ENCODE peak calls at places on chromosomes 3 and 15, in ten cellular contexts. W is stomach, O is fibroblast of lung, P is transverse colon, A is mucosa of descending colon, K is adrenal gland, X is SJSA1, C is A673, H is OCI-LY7, S is mammary epithelial cell. L is an unnamed sample. For H3K36me3 and H3K9me3, the result is how much of the 10 kb centered on the place peaks cover.

GRCh38 chr3:79767194-79767952 is 425 bp downstream of the ROBO1 start:
- DNase-seq in W (no peak), O (peak), P (no peak), A (no peak), K (no peak), X (no peak), C (peak), H (no peak), S (no peak), L (no peak)

GRCh38 chr3:128987701-128988100 is 6.2 kb downstream of the CFAP92 start:
- DNase-seq in W (no peak), O (no peak), P (no peak), A (no peak), K (no peak), X (no peak), C (no peak), H (no peak), S (no peak), L (no peak)

GRCh38 chr3:153055217-153055616 is 106.8 kb upstream of the RAP2B start:
- DNase-seq in W (no peak), O (no peak), P (no peak), A (no peak), K (no peak), X (no peak), C (no peak), H (no peak), S (no peak), L (no peak)

GRCh38 chr3:127630811-127631714 is 2.1 kb downstream of the PODXL2 start:
- DNase-seq in W (no peak), O (no peak), P (no peak), A (no peak), K (no peak), X (no peak), C (no peak), H (no peak), S (no peak), L (no peak)

GRCh38 chr3:62874398-62875102 is 666 bp downstream of the CADPS start:
- DNase-seq in W (no peak), O (no peak), P (no peak), A (peak), K (no peak), X (no peak), C (no peak), H (peak), S (no peak), L (peak)

GRCh38 chr3:196639517-196640500 is at the start of gene NRROS:
- DNase-seq in W (peak), O (peak), P (peak), A (peak), K (peak), X (no peak), C (peak), H (peak), S (peak), L (peak)

GRCh38 chr3:182300266-182300665 is 493.0 kb upstream of the ATP11B start:
- DNase-seq in W (no peak), O (no peak), P (no peak), A (no peak), K (no peak), X (no peak), C (no peak), H (no peak), S (no peak), L (no peak)

GRCh38 chr3:140468407-140468806 is 209.5 kb upstream of the TRIM42 start:
- DNase-seq in W (no peak), O (no peak), P (no peak), A (no peak), K (no peak), X (no peak), C (no peak), H (no peak), S (no peak), L (no peak)

DNA sequence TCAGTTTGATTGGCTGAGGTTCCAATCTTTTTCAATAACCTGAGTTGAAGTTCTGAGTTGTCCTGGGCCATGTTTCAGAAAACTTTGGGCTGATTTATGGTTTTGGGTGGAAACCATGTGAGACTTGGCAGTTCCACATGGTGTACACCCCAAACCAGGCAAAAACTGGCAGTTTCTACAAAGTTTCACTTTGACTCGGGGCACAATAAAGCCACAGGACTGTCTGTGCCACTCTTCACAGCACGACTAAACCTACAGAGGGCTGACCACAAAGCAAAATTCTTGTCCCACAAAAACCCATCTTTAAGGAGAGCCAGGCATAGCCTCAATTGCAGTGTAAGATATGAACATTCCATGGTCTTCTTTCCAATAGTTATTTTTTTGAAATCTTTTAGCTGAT is 155.0 kb downstream of the DUT start:
- DNase-seq in W (no peak), O (no peak), P (no peak), A (no peak), K (no peak), X (no peak), C (no peak), H (no peak), S (no peak), L (no peak)
- H3K36me3 ChIP-seq in W (half or more), O (under half), P (under half), A (under half), K (under half), X (half or more), C (under half), H (under half), S (under half), L (half or more)

DNA sequence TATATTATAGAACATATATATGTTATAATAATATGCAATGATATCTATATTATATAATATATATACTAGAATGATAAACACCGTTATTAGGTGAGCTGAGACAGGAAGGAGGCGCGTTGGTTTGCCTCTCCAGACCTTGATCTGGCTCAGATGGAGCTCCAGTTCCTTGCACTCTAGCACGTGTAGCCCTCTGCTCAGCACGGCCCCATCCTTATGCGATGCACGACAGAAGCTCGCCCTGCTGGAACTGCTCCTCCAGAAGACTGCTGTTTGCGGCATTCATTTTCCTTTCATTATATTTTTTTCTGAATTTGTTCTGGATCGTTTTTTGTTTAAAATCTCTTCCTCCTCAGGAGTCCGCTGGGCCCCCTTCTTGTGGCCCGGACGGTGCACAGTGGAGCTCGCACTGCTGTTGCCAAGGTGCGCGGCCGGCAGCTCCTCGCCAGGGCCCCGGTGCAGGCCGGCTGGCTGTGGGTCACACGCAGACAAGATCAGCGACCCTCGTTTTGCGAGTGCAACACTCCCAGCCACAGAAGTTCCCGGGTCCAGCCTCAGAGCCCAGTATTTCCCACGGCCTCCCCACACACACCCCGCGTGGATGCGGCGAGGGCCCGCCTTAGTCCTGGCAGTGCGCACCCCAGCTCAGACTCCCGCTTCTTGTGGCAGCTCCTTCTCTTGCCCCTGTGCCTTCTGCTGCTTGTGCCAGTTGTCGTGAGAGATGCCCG is 112.2 kb downstream of the CHL1 start:
- DNase-seq in W (no peak), O (no peak), P (no peak), A (no peak), K (no peak), X (no peak), C (no peak), H (no peak), S (no peak), L (no peak)
- H3K9me3 ChIP-seq in W (under half), O (under half), P (under half), A (under half), K (under half), X (under half), C (under half), H (under half), S (under half), L (under half)

GRCh38 chr3:38636464-38636863 is 13.0 kb downstream of the SCN5A start:
- DNase-seq in W (no peak), O (no peak), P (no peak), A (no peak), K (no peak), X (no peak), C (no peak), H (no peak), S (no peak), L (no peak)

GRCh38 chr3:38630070-38630469 is 19.4 kb downstream of the SCN5A start:
- DNase-seq in W (no peak), O (no peak), P (no peak), A (no peak), K (no peak), X (no peak), C (no peak), H (no peak), S (no peak), L (no peak)

GRCh38 chr3:38630591-38630990 is 18.9 kb downstream of the SCN5A start:
- DNase-seq in W (no peak), O (no peak), P (no peak), A (no peak), K (no peak), X (no peak), C (no peak), H (no peak), S (no peak), L (no peak)

GRCh38 chr3:38634133-38634532 is 15.4 kb downstream of the SCN5A start:
- DNase-seq in W (no peak), O (no peak), P (no peak), A (peak), K (no peak), X (peak), C (no peak), H (no peak), S (no peak), L (peak)

DNA sequence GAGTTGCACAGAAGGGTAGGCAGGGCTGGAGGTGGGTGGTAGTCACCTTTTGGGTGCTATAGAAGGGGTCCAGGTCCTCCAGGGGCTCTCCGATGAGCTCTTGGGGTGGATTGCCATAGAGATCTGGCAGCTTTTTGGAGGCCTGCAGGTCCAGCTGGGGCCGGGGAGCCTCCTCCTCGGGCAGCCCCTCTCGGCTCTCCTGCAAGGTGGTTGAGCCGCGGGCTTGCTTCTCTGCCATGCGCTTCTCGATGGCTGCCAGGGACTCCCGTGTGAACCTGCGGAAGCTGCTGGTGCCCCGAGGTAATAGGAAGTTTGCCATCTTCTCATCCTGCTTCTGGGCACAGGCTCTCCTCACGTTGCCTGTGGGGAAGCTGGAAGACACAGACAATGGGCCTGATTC is 16.5 kb downstream of the SCN5A start:
- DNase-seq in W (no peak), O (no peak), P (no peak), A (no peak), K (no peak), X (no peak), C (no peak), H (no peak), S (no peak), L (no peak)
- H3K36me3 ChIP-seq in W (under half), O (under half), P (under half), A (under half), K (under half), X (under half), C (under half), H (under half), S (under half), L (under half)

DNA sequence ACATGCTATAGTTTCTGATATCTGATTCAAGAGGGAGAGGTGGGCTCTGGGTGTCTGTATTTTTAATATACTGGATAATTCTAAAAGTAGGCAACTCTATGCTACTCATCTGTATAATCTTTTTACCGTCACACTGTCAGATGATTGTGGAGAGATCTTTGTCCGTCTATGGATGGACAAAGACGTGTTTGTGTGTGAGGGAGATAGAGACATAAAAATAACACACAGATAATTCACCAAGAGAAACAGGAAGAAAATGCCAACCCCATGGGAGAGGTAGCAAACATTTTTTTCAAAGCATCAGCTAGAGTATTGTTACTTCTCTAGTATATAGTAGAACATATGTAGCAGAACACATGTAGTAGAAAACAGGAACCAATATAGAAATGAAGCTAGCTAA is 346.1 kb downstream of the AGBL1 start:
- DNase-seq in W (no peak), O (no peak), P (no peak), A (no peak), K (no peak), X (no peak), C (no peak), H (no peak), S (no peak), L (no peak)
- H3K9me3 ChIP-seq in W (under half), O (under half), P (under half), A (under half), K (under half), X (under half), C (under half), H (under half), S (under half), L (under half)

DNA sequence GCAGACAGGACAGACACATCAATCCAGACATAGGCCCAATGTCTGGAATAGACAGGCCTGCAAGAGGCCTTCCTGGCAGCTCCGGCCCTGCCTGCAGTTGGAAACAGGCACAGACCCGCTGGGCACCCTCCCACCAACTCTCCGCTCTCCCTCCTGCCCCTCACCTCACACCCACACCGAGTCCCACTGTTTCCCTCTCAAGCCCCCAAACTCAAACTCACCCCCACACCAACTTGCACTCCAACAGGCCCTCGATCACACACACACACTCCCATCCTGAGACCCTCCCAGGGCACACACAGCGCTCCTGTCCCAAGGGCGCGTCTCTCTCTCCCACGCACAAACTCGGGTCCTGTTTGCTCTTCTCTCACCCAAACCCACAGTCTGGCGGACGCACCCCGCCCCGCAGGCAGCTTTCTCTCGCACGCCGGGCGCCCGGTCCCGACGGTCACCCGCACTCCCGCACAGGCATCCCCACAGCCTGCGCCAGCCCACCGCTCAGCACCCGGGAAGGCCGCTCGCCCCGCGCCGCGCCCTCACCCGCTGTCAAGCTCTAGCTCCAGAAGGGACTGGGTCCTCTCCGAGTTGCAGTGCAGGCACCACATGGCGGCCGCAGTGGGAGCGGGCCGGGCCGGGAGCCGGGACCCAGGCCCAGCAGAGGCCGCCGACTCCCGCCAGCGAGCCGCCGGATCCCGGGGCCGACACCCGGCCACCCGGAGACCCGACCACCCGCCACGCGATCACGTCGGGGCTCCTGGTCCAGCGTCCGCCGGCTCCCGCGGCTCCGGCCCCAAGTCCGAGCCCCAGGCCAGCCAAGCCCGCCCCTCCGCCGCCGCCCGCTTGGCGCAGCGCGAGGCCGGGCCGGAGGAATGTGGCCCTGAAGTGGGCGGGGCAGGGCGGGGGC is 106.1 kb downstream of the IQSEC1 start:
- DNase-seq in W (no peak), O (peak), P (peak), A (peak), K (no peak), X (no peak), C (no peak), H (no peak), S (peak), L (no peak)
- H3K36me3 ChIP-seq in W (under half), O (under half), P (under half), A (under half), K (under half), X (under half), C (under half), H (under half), S (under half), L (under half)